ENCODE peak calls at places on chromosomes 3 and 15, in nine cellular contexts. One of them, this sample, is unnamed.

GRCh38 chr3:46946856-46947544 is 29.5 kb downstream of the CCDC12 start:
- DNase-seq in A549: no peak
- DNase-seq in transverse colon: peak
- DNase-seq in lower leg skin: no peak
- DNase-seq in esophagus squamous epithelium: no peak
- DNase-seq in stomach: peak
- DNase-seq in ovary: no peak
- DNase-seq in H54: peak
- DNase-seq in tibial nerve: no peak
- DNase-seq in this sample: no peak

GRCh38 chr3:50345586-50345985 is at the start of gene ZMYND10:
- DNase-seq in A549: peak
- DNase-seq in transverse colon: peak
- DNase-seq in lower leg skin: peak
- DNase-seq in esophagus squamous epithelium: no peak
- DNase-seq in stomach: peak
- DNase-seq in ovary: peak
- DNase-seq in H54: no peak
- DNase-seq in tibial nerve: no peak
- DNase-seq in this sample: peak

GRCh38 chr15:50953302-50953701 is 44.8 kb downstream of the AP4E1 start:
- DNase-seq in A549: no peak
- DNase-seq in transverse colon: no peak
- DNase-seq in lower leg skin: no peak
- DNase-seq in esophagus squamous epithelium: no peak
- DNase-seq in stomach: no peak
- DNase-seq in ovary: no peak
- DNase-seq in H54: no peak
- DNase-seq in tibial nerve: no peak
- DNase-seq in this sample: no peak

GRCh38 chr3:138914870-138915502 is 32.0 kb downstream of the FOXL2 start:
- DNase-seq in A549: peak
- DNase-seq in transverse colon: no peak
- DNase-seq in lower leg skin: no peak
- DNase-seq in esophagus squamous epithelium: no peak
- DNase-seq in stomach: no peak
- DNase-seq in ovary: no peak
- DNase-seq in H54: peak
- DNase-seq in tibial nerve: no peak
- DNase-seq in this sample: no peak

GRCh38 chr3:100637197-100637631 is 27.8 kb downstream of the ADGRG7 start:
- DNase-seq in A549: peak
- DNase-seq in transverse colon: no peak
- DNase-seq in lower leg skin: no peak
- DNase-seq in esophagus squamous epithelium: no peak
- DNase-seq in stomach: no peak
- DNase-seq in ovary: no peak
- DNase-seq in H54: no peak
- DNase-seq in tibial nerve: no peak
- DNase-seq in this sample: no peak

GRCh38 chr3:24496529-24497482 is 2.2 kb upstream of the THRB start:
- DNase-seq in A549: peak
- DNase-seq in transverse colon: peak
- DNase-seq in lower leg skin: peak
- DNase-seq in esophagus squamous epithelium: no peak
- DNase-seq in stomach: peak
- DNase-seq in ovary: peak
- DNase-seq in H54: peak
- DNase-seq in tibial nerve: peak
- DNase-seq in this sample: peak

GRCh38 chr3:70771426-70772147 is 459.1 kb upstream of the MDFIC2 start:
- DNase-seq in A549: no peak
- DNase-seq in transverse colon: no peak
- DNase-seq in lower leg skin: no peak
- DNase-seq in esophagus squamous epithelium: no peak
- DNase-seq in stomach: no peak
- DNase-seq in ovary: no peak
- DNase-seq in H54: no peak
- DNase-seq in tibial nerve: no peak
- DNase-seq in this sample: no peak

GRCh38 chr3:37604336-37604833 is 257.3 kb upstream of the CTDSPL start:
- DNase-seq in A549: no peak
- DNase-seq in transverse colon: no peak
- DNase-seq in lower leg skin: no peak
- DNase-seq in esophagus squamous epithelium: no peak
- DNase-seq in stomach: no peak
- DNase-seq in ovary: no peak
- DNase-seq in H54: no peak
- DNase-seq in tibial nerve: no peak
- DNase-seq in this sample: no peak

GRCh38 chr3:25854214-25854613 is 64.3 kb downstream of the OXSM start:
- DNase-seq in A549: peak
- DNase-seq in transverse colon: no peak
- DNase-seq in lower leg skin: no peak
- DNase-seq in esophagus squamous epithelium: no peak
- DNase-seq in stomach: no peak
- DNase-seq in ovary: no peak
- DNase-seq in H54: no peak
- DNase-seq in tibial nerve: no peak
- DNase-seq in this sample: no peak

GRCh38 chr3:21734746-21735145 is 16.3 kb downstream of the ZNF385D start:
- DNase-seq in A549: no peak
- DNase-seq in transverse colon: no peak
- DNase-seq in lower leg skin: no peak
- DNase-seq in esophagus squamous epithelium: no peak
- DNase-seq in stomach: no peak
- DNase-seq in ovary: no peak
- DNase-seq in H54: no peak
- DNase-seq in tibial nerve: no peak
- DNase-seq in this sample: no peak

GRCh38 chr15:92653836-92654524 is 1.6 kb downstream of the FAM174B start:
- DNase-seq in A549: peak
- DNase-seq in transverse colon: peak
- DNase-seq in lower leg skin: peak
- DNase-seq in esophagus squamous epithelium: no peak
- DNase-seq in stomach: peak
- DNase-seq in ovary: peak
- DNase-seq in H54: no peak
- DNase-seq in tibial nerve: no peak
- DNase-seq in this sample: no peak

GRCh38 chr15:92914103-92914499 is 14.0 kb downstream of the CHD2 start:
- DNase-seq in A549: no peak
- DNase-seq in transverse colon: no peak
- DNase-seq in lower leg skin: no peak
- DNase-seq in esophagus squamous epithelium: no peak
- DNase-seq in stomach: no peak
- DNase-seq in ovary: no peak
- DNase-seq in H54: no peak
- DNase-seq in tibial nerve: no peak
- DNase-seq in this sample: no peak

GRCh38 chr3:43378066-43378935 is 92.0 kb downstream of the SNRK start:
- DNase-seq in A549: peak
- DNase-seq in transverse colon: peak
- DNase-seq in lower leg skin: no peak
- DNase-seq in esophagus squamous epithelium: no peak
- DNase-seq in stomach: peak
- DNase-seq in ovary: no peak
- DNase-seq in H54: peak
- DNase-seq in tibial nerve: no peak
- DNase-seq in this sample: no peak

GRCh38 chr15:49155834-49156627 is 632 bp upstream of the COPS2 start:
- DNase-seq in A549: no peak
- DNase-seq in transverse colon: peak
- DNase-seq in lower leg skin: no peak
- DNase-seq in esophagus squamous epithelium: no peak
- DNase-seq in stomach: no peak
- DNase-seq in ovary: no peak
- DNase-seq in H54: no peak
- DNase-seq in tibial nerve: no peak
- DNase-seq in this sample: no peak

GRCh38 chr15:49154799-49155109 is 645 bp downstream of the COPS2 start:
- DNase-seq in A549: no peak
- DNase-seq in transverse colon: no peak
- DNase-seq in lower leg skin: no peak
- DNase-seq in esophagus squamous epithelium: no peak
- DNase-seq in stomach: no peak
- DNase-seq in ovary: peak
- DNase-seq in H54: no peak
- DNase-seq in tibial nerve: no peak
- DNase-seq in this sample: no peak

GRCh38 chr15:49152552-49153337 is 2.7 kb downstream of the COPS2 start:
- DNase-seq in A549: no peak
- DNase-seq in transverse colon: no peak
- DNase-seq in lower leg skin: no peak
- DNase-seq in esophagus squamous epithelium: no peak
- DNase-seq in stomach: no peak
- DNase-seq in ovary: no peak
- DNase-seq in H54: no peak
- DNase-seq in tibial nerve: no peak
- DNase-seq in this sample: no peak

GRCh38 chr15:49154359-49154758 is 1.0 kb downstream of the COPS2 start:
- DNase-seq in A549: no peak
- DNase-seq in transverse colon: no peak
- DNase-seq in lower leg skin: no peak
- DNase-seq in esophagus squamous epithelium: no peak
- DNase-seq in stomach: no peak
- DNase-seq in ovary: no peak
- DNase-seq in H54: no peak
- DNase-seq in tibial nerve: no peak
- DNase-seq in this sample: no peak

GRCh38 chr15:49155110-49155833 is at the start of gene COPS2:
- DNase-seq in A549: peak
- DNase-seq in transverse colon: peak
- DNase-seq in lower leg skin: peak
- DNase-seq in esophagus squamous epithelium: peak
- DNase-seq in stomach: peak
- DNase-seq in ovary: peak
- DNase-seq in H54: peak
- DNase-seq in tibial nerve: peak
- DNase-seq in this sample: peak
- TF ChIP-seq POLR2A in A549: peak
- TF ChIP-seq POLR2A in transverse colon: peak
- TF ChIP-seq POLR2A in lower leg skin: no peak
- TF ChIP-seq POLR2A in esophagus squamous epithelium: no peak
- TF ChIP-seq POLR2A in stomach: no peak
- TF ChIP-seq POLR2A in ovary: peak
- TF ChIP-seq POLR2A in H54: peak
- TF ChIP-seq POLR2A in tibial nerve: peak
- TF ChIP-seq POLR2A in this sample: no peak

DNA sequence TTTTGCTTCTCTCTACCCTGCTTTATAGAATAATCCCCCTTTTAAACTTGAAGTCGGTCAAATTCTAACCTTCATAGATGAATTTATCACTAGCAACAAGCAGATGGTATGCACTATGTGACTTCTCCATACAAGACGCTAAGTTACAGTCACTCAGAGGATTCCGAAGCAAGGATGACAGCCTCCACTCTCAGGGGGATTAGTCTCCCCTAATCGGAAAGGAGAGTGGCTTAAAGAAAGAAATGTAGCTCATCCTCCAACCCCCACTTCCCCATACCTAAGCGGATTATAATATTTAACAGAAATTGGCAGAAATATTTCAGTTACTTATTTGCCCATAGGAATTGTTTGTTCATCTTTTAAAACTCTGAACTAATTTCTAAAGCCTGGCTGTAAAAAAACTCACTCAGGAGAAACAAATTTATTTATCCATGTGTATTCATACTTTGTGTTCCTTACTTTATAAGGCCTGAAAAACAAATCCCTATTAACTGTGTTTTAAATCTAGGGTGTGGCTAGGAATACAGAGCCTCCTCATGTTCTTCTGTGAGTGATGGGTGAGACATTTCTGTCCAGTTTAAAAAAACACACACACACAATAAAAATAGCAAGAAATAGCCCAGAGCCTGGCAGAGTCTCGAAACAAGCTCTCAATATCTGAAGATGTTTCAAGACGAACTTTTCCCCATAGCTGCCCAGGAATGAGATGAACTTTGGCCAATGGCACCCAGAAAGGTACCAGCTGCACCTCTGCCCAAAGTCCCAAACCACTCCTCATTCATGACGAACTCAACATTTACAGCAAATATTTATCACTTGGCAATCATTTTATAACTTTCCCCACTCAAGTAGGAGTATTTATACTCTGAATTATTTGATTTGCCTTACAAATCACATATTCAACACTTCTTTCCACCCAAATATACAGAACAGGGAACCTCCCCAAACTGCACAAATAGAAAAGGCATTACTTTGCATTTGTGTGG is 18.6 kb downstream of the SIAH2 start:
- DNase-seq in A549: no peak
- DNase-seq in transverse colon: no peak
- DNase-seq in lower leg skin: no peak
- DNase-seq in esophagus squamous epithelium: no peak
- DNase-seq in stomach: no peak
- DNase-seq in ovary: no peak
- DNase-seq in H54: no peak
- DNase-seq in tibial nerve: no peak
- DNase-seq in this sample: no peak
- TF ChIP-seq POLR2A in A549: no peak
- TF ChIP-seq POLR2A in transverse colon: no peak
- TF ChIP-seq POLR2A in lower leg skin: no peak
- TF ChIP-seq POLR2A in esophagus squamous epithelium: no peak
- TF ChIP-seq POLR2A in stomach: no peak
- TF ChIP-seq POLR2A in ovary: no peak
- TF ChIP-seq POLR2A in H54: no peak
- TF ChIP-seq POLR2A in tibial nerve: no peak
- TF ChIP-seq POLR2A in this sample: no peak

DNA sequence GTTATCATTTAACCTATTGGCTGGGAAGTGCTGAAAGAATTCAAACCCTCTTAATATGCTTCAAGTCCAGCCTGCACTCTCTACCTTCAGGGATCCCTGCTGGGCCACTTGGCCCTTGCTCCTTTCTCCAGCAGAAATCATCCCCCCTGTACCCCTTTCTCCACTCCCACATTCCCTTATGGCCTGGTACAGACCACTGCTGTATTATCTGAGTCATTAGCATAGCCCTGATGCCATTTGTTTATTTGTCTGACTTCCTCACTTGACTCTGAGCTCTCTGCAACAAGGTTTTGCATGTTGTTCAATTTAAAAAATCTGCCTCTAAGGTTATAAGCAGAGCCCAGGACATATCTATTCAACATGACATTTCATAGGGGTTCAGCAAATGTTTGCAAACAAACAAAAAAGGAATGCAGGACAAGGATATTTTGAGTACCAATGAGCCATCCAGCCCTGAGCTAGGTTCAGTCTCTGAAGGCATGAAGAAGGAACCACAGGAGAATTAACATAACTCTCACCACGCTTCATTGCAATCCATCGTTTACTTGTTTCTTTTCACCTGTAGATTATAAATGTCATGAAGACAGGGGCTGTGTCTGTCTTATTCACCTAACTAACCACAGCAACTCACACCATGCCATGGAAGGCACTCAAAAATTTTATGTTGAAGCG is 26.6 kb upstream of the HES1 start:
- DNase-seq in A549: no peak
- DNase-seq in transverse colon: no peak
- DNase-seq in lower leg skin: no peak
- DNase-seq in esophagus squamous epithelium: no peak
- DNase-seq in stomach: no peak
- DNase-seq in ovary: no peak
- DNase-seq in H54: no peak
- DNase-seq in tibial nerve: no peak
- DNase-seq in this sample: no peak
- TF ChIP-seq POLR2A in A549: no peak
- TF ChIP-seq POLR2A in transverse colon: no peak
- TF ChIP-seq POLR2A in lower leg skin: no peak
- TF ChIP-seq POLR2A in esophagus squamous epithelium: no peak
- TF ChIP-seq POLR2A in stomach: no peak
- TF ChIP-seq POLR2A in ovary: no peak
- TF ChIP-seq POLR2A in H54: no peak
- TF ChIP-seq POLR2A in tibial nerve: no peak
- TF ChIP-seq POLR2A in this sample: no peak

GRCh38 chr3:52536369-52537164 is at the start of gene UQCC5:
- DNase-seq in A549: peak
- DNase-seq in transverse colon: peak
- DNase-seq in lower leg skin: peak
- DNase-seq in esophagus squamous epithelium: peak
- DNase-seq in stomach: peak
- DNase-seq in ovary: peak
- DNase-seq in H54: peak
- DNase-seq in tibial nerve: peak
- DNase-seq in this sample: peak
- TF ChIP-seq POLR2A in A549: peak
- TF ChIP-seq POLR2A in transverse colon: peak
- TF ChIP-seq POLR2A in lower leg skin: no peak
- TF ChIP-seq POLR2A in esophagus squamous epithelium: peak
- TF ChIP-seq POLR2A in stomach: no peak
- TF ChIP-seq POLR2A in ovary: peak
- TF ChIP-seq POLR2A in H54: peak
- TF ChIP-seq POLR2A in tibial nerve: peak
- TF ChIP-seq POLR2A in this sample: peak

This sample was measured in heart left ventricle.